ENCODE peak calls at places on chromosomes 4 and X, in five cellular contexts. One of them, this sample, is unnamed.

GRCh38 chr4:179766938-179767337 is 2324.7 kb upstream of the AGA start:
- DNase-seq in fibroblast of pulmonary artery: no peak
- DNase-seq in cardiac fibroblast: no peak
- DNase-seq in transverse colon: no peak
- DNase-seq in mammary epithelial cell: no peak
- DNase-seq in this sample: no peak

GRCh38 chr4:26803462-26803861 is 57.2 kb upstream of the STIM2 start:
- DNase-seq in fibroblast of pulmonary artery: no peak
- DNase-seq in mammary epithelial cell: no peak
- DNase-seq in transverse colon: no peak
- DNase-seq in cardiac fibroblast: no peak
- DNase-seq in this sample: no peak

GRCh38 chrX:136306182-136306581 is 5.4 kb downstream of the ADGRG4 start:
- DNase-seq in transverse colon: no peak
- DNase-seq in mammary epithelial cell: no peak
- DNase-seq in cardiac fibroblast: no peak
- DNase-seq in fibroblast of pulmonary artery: no peak
- DNase-seq in this sample: no peak

GRCh38 chrX:103626855-103627254 is 1.9 kb upstream of the TCEAL1 start:
- DNase-seq in transverse colon: no peak
- DNase-seq in fibroblast of pulmonary artery: peak
- DNase-seq in cardiac fibroblast: no peak
- DNase-seq in mammary epithelial cell: peak
- DNase-seq in this sample: peak

GRCh38 chrX:130716822-130717405 is 186.1 kb downstream of the ENOX2 start:
- DNase-seq in cardiac fibroblast: peak
- DNase-seq in transverse colon: no peak
- DNase-seq in fibroblast of pulmonary artery: no peak
- DNase-seq in mammary epithelial cell: no peak
- DNase-seq in this sample: no peak

GRCh38 chr4:113811329-113811728 is 49.8 kb upstream of the CAMK2D start:
- DNase-seq in fibroblast of pulmonary artery: peak
- DNase-seq in mammary epithelial cell: no peak
- DNase-seq in transverse colon: no peak
- DNase-seq in cardiac fibroblast: no peak
- DNase-seq in this sample: no peak

GRCh38 chr4:1683371-1683902 is 676 bp downstream of the FAM53A start:
- DNase-seq in fibroblast of pulmonary artery: peak
- DNase-seq in mammary epithelial cell: peak
- DNase-seq in transverse colon: peak
- DNase-seq in cardiac fibroblast: peak
- DNase-seq in this sample: peak

GRCh38 chr4:74039065-74039763 is 725 bp upstream of the CXCL3 start:
- DNase-seq in cardiac fibroblast: peak
- DNase-seq in mammary epithelial cell: no peak
- DNase-seq in fibroblast of pulmonary artery: peak
- DNase-seq in transverse colon: no peak
- DNase-seq in this sample: peak

GRCh38 chr4:145904413-145905177 is 34.0 kb downstream of the ZNF827 start:
- DNase-seq in cardiac fibroblast: no peak
- DNase-seq in transverse colon: peak
- DNase-seq in fibroblast of pulmonary artery: no peak
- DNase-seq in mammary epithelial cell: peak
- DNase-seq in this sample: no peak

GRCh38 chr4:146638801-146639351 is at the start of gene POU4F2:
- DNase-seq in mammary epithelial cell: no peak
- DNase-seq in cardiac fibroblast: peak
- DNase-seq in fibroblast of pulmonary artery: peak
- DNase-seq in transverse colon: no peak
- DNase-seq in this sample: peak

GRCh38 chrX:72713130-72713529 is 976 bp downstream of the PHKA1 start:
- DNase-seq in mammary epithelial cell: peak
- DNase-seq in cardiac fibroblast: no peak
- DNase-seq in transverse colon: no peak
- DNase-seq in fibroblast of pulmonary artery: no peak
- DNase-seq in this sample: peak

GRCh38 chr4:39464886-39465501 is 6.1 kb downstream of the LIAS start:
- DNase-seq in cardiac fibroblast: peak
- DNase-seq in transverse colon: no peak
- DNase-seq in fibroblast of pulmonary artery: peak
- DNase-seq in mammary epithelial cell: peak
- DNase-seq in this sample: peak

GRCh38 chrX:154123241-154124219 is 20.5 kb upstream of the OPN1LW start:
- DNase-seq in transverse colon: peak
- DNase-seq in fibroblast of pulmonary artery: peak
- DNase-seq in cardiac fibroblast: peak
- DNase-seq in mammary epithelial cell: no peak
- DNase-seq in this sample: no peak

GRCh38 chr4:79413486-79413885 is 5.5 kb upstream of the GK2 start:
- DNase-seq in fibroblast of pulmonary artery: no peak
- DNase-seq in transverse colon: no peak
- DNase-seq in cardiac fibroblast: no peak
- DNase-seq in mammary epithelial cell: no peak
- DNase-seq in this sample: no peak

GRCh38 chrX:118577041-118577440 is 81.4 kb downstream of the DOCK11 start:
- DNase-seq in cardiac fibroblast: no peak
- DNase-seq in mammary epithelial cell: no peak
- DNase-seq in fibroblast of pulmonary artery: no peak
- DNase-seq in transverse colon: no peak
- DNase-seq in this sample: no peak

GRCh38 chr4:55768291-55768690 is 51.3 kb upstream of the EXOC1L start:
- DNase-seq in cardiac fibroblast: peak
- DNase-seq in fibroblast of pulmonary artery: peak
- DNase-seq in mammary epithelial cell: peak
- DNase-seq in transverse colon: no peak
- DNase-seq in this sample: peak

GRCh38 chr4:87521757-87522374 is 7.3 kb downstream of the SPARCL1 start:
- DNase-seq in cardiac fibroblast: peak
- DNase-seq in transverse colon: no peak
- DNase-seq in fibroblast of pulmonary artery: peak
- DNase-seq in mammary epithelial cell: peak
- DNase-seq in this sample: peak

GRCh38 chr4:73676881-73677323 is 56.7 kb upstream of the RASSF6 start:
- DNase-seq in mammary epithelial cell: peak
- DNase-seq in transverse colon: no peak
- DNase-seq in cardiac fibroblast: peak
- DNase-seq in fibroblast of pulmonary artery: peak
- DNase-seq in this sample: peak

GRCh38 chrX:106976416-106976815 is 23.6 kb downstream of the MORC4 start:
- DNase-seq in mammary epithelial cell: peak
- DNase-seq in transverse colon: no peak
- DNase-seq in cardiac fibroblast: no peak
- DNase-seq in fibroblast of pulmonary artery: no peak
- DNase-seq in this sample: no peak

GRCh38 chr4:169400832-169401231 is 130.1 kb upstream of the SH3RF1 start:
- DNase-seq in cardiac fibroblast: no peak
- DNase-seq in fibroblast of pulmonary artery: no peak
- DNase-seq in mammary epithelial cell: no peak
- DNase-seq in transverse colon: no peak
- DNase-seq in this sample: no peak

GRCh38 chr4:33780952-33781655 is 2463.2 kb downstream of the ARAP2 start:
- DNase-seq in transverse colon: no peak
- DNase-seq in fibroblast of pulmonary artery: peak
- DNase-seq in mammary epithelial cell: peak
- DNase-seq in cardiac fibroblast: peak
- DNase-seq in this sample: peak

GRCh38 chr4:7559316-7559715 is 124.6 kb upstream of the PSAPL1 start:
- DNase-seq in transverse colon: no peak
- DNase-seq in fibroblast of pulmonary artery: no peak
- DNase-seq in mammary epithelial cell: no peak
- DNase-seq in cardiac fibroblast: no peak
- DNase-seq in this sample: no peak

GRCh38 chrX:74408310-74408709 is 13.0 kb upstream of the SLC16A2 start:
- DNase-seq in mammary epithelial cell: no peak
- DNase-seq in fibroblast of pulmonary artery: no peak
- DNase-seq in transverse colon: no peak
- DNase-seq in cardiac fibroblast: no peak
- DNase-seq in this sample: no peak

GRCh38 chrX:112840382-112841113 is at the start of gene AMOT:
- DNase-seq in mammary epithelial cell: peak
- DNase-seq in cardiac fibroblast: peak
- DNase-seq in fibroblast of pulmonary artery: peak
- DNase-seq in transverse colon: peak
- DNase-seq in this sample: peak

GRCh38 chr4:150327262-150327780 is 249.1 kb downstream of the DCLK2 start:
- DNase-seq in cardiac fibroblast: no peak
- DNase-seq in mammary epithelial cell: no peak
- DNase-seq in transverse colon: no peak
- DNase-seq in fibroblast of pulmonary artery: no peak
- DNase-seq in this sample: no peak

GRCh38 chrX:68983004-68983857 is 154.4 kb downstream of the EFNB1 start:
- DNase-seq in mammary epithelial cell: no peak
- DNase-seq in transverse colon: no peak
- DNase-seq in cardiac fibroblast: no peak
- DNase-seq in fibroblast of pulmonary artery: no peak
- DNase-seq in this sample: no peak

GRCh38 chr4:184448828-184449227 is 25.5 kb downstream of the IRF2 start:
- DNase-seq in mammary epithelial cell: peak
- DNase-seq in fibroblast of pulmonary artery: peak
- DNase-seq in transverse colon: peak
- DNase-seq in cardiac fibroblast: peak
- DNase-seq in this sample: peak

GRCh38 chr4:148060264-148061138 is 328.6 kb downstream of the ARHGAP10 start:
- DNase-seq in transverse colon: no peak
- DNase-seq in mammary epithelial cell: peak
- DNase-seq in cardiac fibroblast: no peak
- DNase-seq in fibroblast of pulmonary artery: no peak
- DNase-seq in this sample: no peak

DNA sequence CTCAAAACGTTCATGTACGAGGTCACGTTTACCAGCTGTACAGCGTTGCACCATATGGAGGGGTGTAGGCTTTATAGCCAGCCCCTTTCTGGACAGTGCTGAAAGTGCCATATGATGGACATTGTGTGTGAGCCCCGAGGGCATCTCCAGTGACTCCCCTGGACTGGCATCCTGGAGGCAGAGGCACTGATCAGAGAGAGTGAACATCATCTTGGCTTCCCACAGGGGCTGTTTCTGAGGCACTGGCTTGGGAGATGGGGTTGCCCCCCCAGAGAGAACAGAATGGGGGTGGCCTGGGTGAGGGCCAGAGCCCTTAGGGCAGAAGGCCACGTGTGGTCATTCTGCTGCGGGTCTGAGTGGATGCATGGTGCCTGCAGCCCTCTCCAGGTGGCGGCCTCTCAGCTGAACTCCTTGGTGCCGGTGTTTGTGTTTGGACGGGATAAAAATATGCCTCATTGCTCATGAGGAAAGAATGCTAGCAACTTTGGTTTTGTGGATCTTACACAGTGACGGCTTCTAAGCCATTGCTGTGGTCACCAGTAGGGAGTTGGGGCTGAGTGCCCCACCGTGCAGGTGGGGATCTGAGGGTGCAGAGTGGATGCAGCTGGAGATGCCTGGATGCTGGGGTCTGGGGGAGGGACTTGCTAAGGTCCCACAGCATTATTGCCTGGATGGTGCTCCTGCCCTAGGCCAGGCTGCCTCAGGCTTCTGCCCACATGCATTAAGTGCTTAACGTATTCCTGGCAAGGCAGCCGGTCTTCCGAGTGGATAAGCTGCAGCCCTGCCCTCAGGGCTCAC is 3.4 kb downstream of the WFS1 start:
- DNase-seq in mammary epithelial cell: peak
- DNase-seq in cardiac fibroblast: peak
- DNase-seq in transverse colon: no peak
- DNase-seq in fibroblast of pulmonary artery: peak
- DNase-seq in this sample: peak
- H3K4me3 ChIP-seq in mammary epithelial cell: no peak
- H3K4me3 ChIP-seq in cardiac fibroblast: no peak
- H3K4me3 ChIP-seq in transverse colon: no peak
- H3K4me3 ChIP-seq in fibroblast of pulmonary artery: no peak
- H3K4me3 ChIP-seq in this sample: no peak

GRCh38 chr4:182143822-182144620 is 99.2 kb upstream of the TENM3 start:
- DNase-seq in fibroblast of pulmonary artery: peak
- DNase-seq in transverse colon: peak
- DNase-seq in mammary epithelial cell: peak
- DNase-seq in cardiac fibroblast: peak
- DNase-seq in this sample: peak
- H3K4me3 ChIP-seq in fibroblast of pulmonary artery: peak
- H3K4me3 ChIP-seq in transverse colon: peak
- H3K4me3 ChIP-seq in mammary epithelial cell: peak
- H3K4me3 ChIP-seq in cardiac fibroblast: peak
- H3K4me3 ChIP-seq in this sample: peak

DNA sequence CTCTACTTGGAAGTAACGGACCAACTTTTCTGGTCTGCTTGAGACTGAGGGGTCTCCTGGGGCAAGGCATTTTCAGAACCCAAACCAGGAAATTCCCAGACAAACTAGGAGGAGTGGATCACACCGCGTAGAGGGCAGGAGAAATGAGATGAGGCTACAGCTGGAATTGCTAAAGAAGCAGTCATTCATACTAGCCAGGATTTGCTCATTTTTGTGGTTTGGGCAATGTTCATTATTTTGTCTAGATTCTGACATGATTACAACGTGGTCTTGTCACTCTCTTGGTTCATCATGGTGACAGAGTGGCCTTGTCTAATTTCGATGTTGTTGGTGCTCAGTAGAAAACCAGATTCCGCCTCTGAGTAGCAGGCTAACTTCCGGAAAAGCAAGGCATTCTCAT is 63.2 kb downstream of the BANK1 start:
- DNase-seq in fibroblast of pulmonary artery: no peak
- DNase-seq in mammary epithelial cell: no peak
- DNase-seq in transverse colon: no peak
- DNase-seq in cardiac fibroblast: no peak
- DNase-seq in this sample: no peak
- H3K4me3 ChIP-seq in fibroblast of pulmonary artery: no peak
- H3K4me3 ChIP-seq in mammary epithelial cell: no peak
- H3K4me3 ChIP-seq in transverse colon: no peak
- H3K4me3 ChIP-seq in cardiac fibroblast: no peak
- H3K4me3 ChIP-seq in this sample: no peak

GRCh38 chr4:117085185-117085701 is at the start of gene TRAM1L1:
- DNase-seq in mammary epithelial cell: peak
- DNase-seq in transverse colon: peak
- DNase-seq in cardiac fibroblast: peak
- DNase-seq in fibroblast of pulmonary artery: peak
- DNase-seq in this sample: peak
- H3K4me3 ChIP-seq in mammary epithelial cell: peak
- H3K4me3 ChIP-seq in transverse colon: peak
- H3K4me3 ChIP-seq in cardiac fibroblast: peak
- H3K4me3 ChIP-seq in fibroblast of pulmonary artery: peak
- H3K4me3 ChIP-seq in this sample: peak